ENCODE peak calls at places on chromosome 1, in eight cellular contexts. One of them, this sample, is unnamed.
A peak's percentile ranks its signal among the peaks of the same experiment; 100 is the strongest.

GRCh38 chr1:238552271-238552670 is 661.5 kb upstream of the ZP4 start:
- DNase-seq in neural crest cell: no peak
- DNase-seq in endothelial cell: no peak
- DNase-seq in choroid plexus epithelial cell: peak; percentile 38
- DNase-seq in sciatic nerve: no peak
- DNase-seq in D721Med: no peak
- DNase-seq in C1 segment of cervical spinal cord: no peak
- DNase-seq in dermis microvascular lymphatic vessel endothelial cell: no peak
- DNase-seq in this sample: no peak

GRCh38 chr1:36908096-36908495 is 126.2 kb downstream of the GRIK3 start:
- DNase-seq in choroid plexus epithelial cell: no peak
- DNase-seq in neural crest cell: no peak
- DNase-seq in sciatic nerve: no peak
- DNase-seq in endothelial cell: no peak
- DNase-seq in D721Med: no peak
- DNase-seq in dermis microvascular lymphatic vessel endothelial cell: no peak
- DNase-seq in C1 segment of cervical spinal cord: no peak
- DNase-seq in this sample: no peak

GRCh38 chr1:11316701-11317100 is 43.7 kb downstream of the UBIAD1 start:
- DNase-seq in dermis microvascular lymphatic vessel endothelial cell: no peak
- DNase-seq in D721Med: no peak
- DNase-seq in neural crest cell: no peak
- DNase-seq in endothelial cell: no peak
- DNase-seq in choroid plexus epithelial cell: peak; percentile 53
- DNase-seq in sciatic nerve: no peak
- DNase-seq in C1 segment of cervical spinal cord: no peak
- DNase-seq in this sample: no peak

GRCh38 chr1:210294991-210295773 is 33.5 kb upstream of the HHAT start:
- DNase-seq in D721Med: peak; percentile 80
- DNase-seq in dermis microvascular lymphatic vessel endothelial cell: no peak
- DNase-seq in neural crest cell: peak; percentile 37
- DNase-seq in choroid plexus epithelial cell: no peak
- DNase-seq in C1 segment of cervical spinal cord: no peak
- DNase-seq in sciatic nerve: no peak
- DNase-seq in endothelial cell: peak; percentile 47
- DNase-seq in this sample: peak; percentile 85

GRCh38 chr1:41977329-41977728 is 58.6 kb upstream of the HIVEP3 start:
- DNase-seq in C1 segment of cervical spinal cord: no peak
- DNase-seq in sciatic nerve: no peak
- DNase-seq in neural crest cell: no peak
- DNase-seq in D721Med: no peak
- DNase-seq in dermis microvascular lymphatic vessel endothelial cell: no peak
- DNase-seq in endothelial cell: no peak
- DNase-seq in choroid plexus epithelial cell: no peak
- DNase-seq in this sample: no peak

GRCh38 chr1:178498896-178499675 is 2.3 kb upstream of the CLEC20A start:
- DNase-seq in endothelial cell: no peak
- DNase-seq in dermis microvascular lymphatic vessel endothelial cell: no peak
- DNase-seq in sciatic nerve: peak; percentile 33
- DNase-seq in choroid plexus epithelial cell: no peak
- DNase-seq in neural crest cell: no peak
- DNase-seq in C1 segment of cervical spinal cord: no peak
- DNase-seq in D721Med: no peak
- DNase-seq in this sample: no peak

GRCh38 chr1:24119859-24120756 is 8.2 kb upstream of the MYOM3 start:
- DNase-seq in endothelial cell: no peak
- DNase-seq in choroid plexus epithelial cell: peak; percentile 41
- DNase-seq in C1 segment of cervical spinal cord: no peak
- DNase-seq in dermis microvascular lymphatic vessel endothelial cell: no peak
- DNase-seq in neural crest cell: no peak
- DNase-seq in D721Med: no peak
- DNase-seq in sciatic nerve: no peak
- DNase-seq in this sample: no peak

GRCh38 chr1:153609585-153609907 is 3.4 kb downstream of the S100A16 start:
- DNase-seq in sciatic nerve: no peak
- DNase-seq in choroid plexus epithelial cell: no peak
- DNase-seq in D721Med: no peak
- DNase-seq in dermis microvascular lymphatic vessel endothelial cell: no peak
- DNase-seq in endothelial cell: no peak
- DNase-seq in neural crest cell: no peak
- DNase-seq in C1 segment of cervical spinal cord: no peak
- DNase-seq in this sample: no peak

GRCh38 chr1:226568077-226568831 is 19.7 kb downstream of the STUM start:
- DNase-seq in dermis microvascular lymphatic vessel endothelial cell: no peak
- DNase-seq in neural crest cell: no peak
- DNase-seq in sciatic nerve: peak; percentile 59
- DNase-seq in choroid plexus epithelial cell: no peak
- DNase-seq in D721Med: no peak
- DNase-seq in endothelial cell: peak; percentile 26
- DNase-seq in C1 segment of cervical spinal cord: no peak
- DNase-seq in this sample: peak; percentile 47

GRCh38 chr1:15005116-15005515 is 148.4 kb upstream of the TMEM51 start:
- DNase-seq in neural crest cell: no peak
- DNase-seq in sciatic nerve: no peak
- DNase-seq in dermis microvascular lymphatic vessel endothelial cell: no peak
- DNase-seq in C1 segment of cervical spinal cord: no peak
- DNase-seq in endothelial cell: no peak
- DNase-seq in choroid plexus epithelial cell: no peak
- DNase-seq in D721Med: no peak
- DNase-seq in this sample: no peak

GRCh38 chr1:17239420-17239819 is 9.5 kb upstream of the PADI3 start:
- DNase-seq in sciatic nerve: no peak
- DNase-seq in endothelial cell: peak; percentile 69
- DNase-seq in D721Med: peak; percentile 30
- DNase-seq in dermis microvascular lymphatic vessel endothelial cell: peak; percentile 66
- DNase-seq in neural crest cell: peak; percentile 67
- DNase-seq in C1 segment of cervical spinal cord: no peak
- DNase-seq in choroid plexus epithelial cell: peak; percentile 98
- DNase-seq in this sample: peak; percentile 88

GRCh38 chr1:21338568-21339401 is 48.5 kb upstream of the ECE1 start:
- DNase-seq in choroid plexus epithelial cell: peak; percentile 69
- DNase-seq in endothelial cell: no peak
- DNase-seq in neural crest cell: no peak
- DNase-seq in dermis microvascular lymphatic vessel endothelial cell: no peak
- DNase-seq in C1 segment of cervical spinal cord: no peak
- DNase-seq in sciatic nerve: peak; percentile 85
- DNase-seq in D721Med: no peak
- DNase-seq in this sample: no peak

GRCh38 chr1:10897321-10897980 is 101.0 kb upstream of the CASZ1 start:
- DNase-seq in neural crest cell: no peak
- DNase-seq in endothelial cell: no peak
- DNase-seq in D721Med: no peak
- DNase-seq in dermis microvascular lymphatic vessel endothelial cell: no peak
- DNase-seq in choroid plexus epithelial cell: no peak
- DNase-seq in C1 segment of cervical spinal cord: no peak
- DNase-seq in sciatic nerve: no peak
- DNase-seq in this sample: no peak

GRCh38 chr1:170271430-170271829 is 125.7 kb downstream of the NTMT2 start:
- DNase-seq in choroid plexus epithelial cell: no peak
- DNase-seq in C1 segment of cervical spinal cord: no peak
- DNase-seq in dermis microvascular lymphatic vessel endothelial cell: no peak
- DNase-seq in sciatic nerve: no peak
- DNase-seq in endothelial cell: no peak
- DNase-seq in D721Med: no peak
- DNase-seq in neural crest cell: no peak
- DNase-seq in this sample: peak; percentile 13

GRCh38 chr1:169460193-169460833 is 25.4 kb downstream of the SLC19A2 start:
- DNase-seq in neural crest cell: no peak
- DNase-seq in D721Med: no peak
- DNase-seq in C1 segment of cervical spinal cord: no peak
- DNase-seq in dermis microvascular lymphatic vessel endothelial cell: no peak
- DNase-seq in endothelial cell: peak; percentile 7
- DNase-seq in sciatic nerve: no peak
- DNase-seq in choroid plexus epithelial cell: peak; percentile 54
- DNase-seq in this sample: peak; percentile 46

GRCh38 chr1:232250410-232250809 is 379.5 kb downstream of the SIPA1L2 start:
- DNase-seq in endothelial cell: no peak
- DNase-seq in neural crest cell: no peak
- DNase-seq in dermis microvascular lymphatic vessel endothelial cell: no peak
- DNase-seq in choroid plexus epithelial cell: no peak
- DNase-seq in D721Med: no peak
- DNase-seq in sciatic nerve: no peak
- DNase-seq in C1 segment of cervical spinal cord: no peak
- DNase-seq in this sample: no peak

GRCh38 chr1:219576931-219577330 is 36.0 kb downstream of the ZC3H11B start:
- DNase-seq in choroid plexus epithelial cell: no peak
- DNase-seq in C1 segment of cervical spinal cord: no peak
- DNase-seq in D721Med: no peak
- DNase-seq in dermis microvascular lymphatic vessel endothelial cell: no peak
- DNase-seq in neural crest cell: no peak
- DNase-seq in endothelial cell: no peak
- DNase-seq in sciatic nerve: no peak
- DNase-seq in this sample: no peak

GRCh38 chr1:91273875-91274274 is 130.8 kb downstream of the HFM1 start:
- DNase-seq in endothelial cell: no peak
- DNase-seq in sciatic nerve: no peak
- DNase-seq in C1 segment of cervical spinal cord: no peak
- DNase-seq in dermis microvascular lymphatic vessel endothelial cell: peak; percentile 18
- DNase-seq in D721Med: no peak
- DNase-seq in choroid plexus epithelial cell: peak; percentile 12
- DNase-seq in neural crest cell: no peak
- DNase-seq in this sample: no peak

GRCh38 chr1:119075614-119076013 is 64.8 kb downstream of the WARS2 start:
- DNase-seq in sciatic nerve: no peak
- DNase-seq in endothelial cell: no peak
- DNase-seq in dermis microvascular lymphatic vessel endothelial cell: no peak
- DNase-seq in neural crest cell: no peak
- DNase-seq in D721Med: no peak
- DNase-seq in C1 segment of cervical spinal cord: no peak
- DNase-seq in choroid plexus epithelial cell: peak; percentile 72
- DNase-seq in this sample: peak; percentile 71

GRCh38 chr1:24735156-24735618 is 10.1 kb upstream of the CLIC4 start:
- DNase-seq in C1 segment of cervical spinal cord: no peak
- DNase-seq in neural crest cell: no peak
- DNase-seq in sciatic nerve: no peak
- DNase-seq in dermis microvascular lymphatic vessel endothelial cell: no peak
- DNase-seq in endothelial cell: no peak
- DNase-seq in D721Med: no peak
- DNase-seq in choroid plexus epithelial cell: no peak
- DNase-seq in this sample: no peak

This sample was measured in cardiac muscle cell.